ENCODE peak calls at places on chromosomes 3 and 15, in five cellular contexts. V, X, W, G and D are unnamed samples.

GRCh38 chr15:86611392-86612040 is 531.8 kb downstream of the AGBL1 start:
- DNase-seq in V (no peak), X (no peak), W (no peak), G (no peak), D (peak)

GRCh38 chr3:8660271-8660731 is 15.7 kb upstream of the SSUH2 start:
- DNase-seq in V (no peak), X (no peak), W (peak), G (no peak), D (no peak)

GRCh38 chr3:2657408-2657807 is 452.8 kb downstream of the IL5RA start:
- DNase-seq in V (no peak), X (no peak), W (peak), G (no peak), D (no peak)

GRCh38 chr15:85551221-85551832 is 170.9 kb downstream of the AKAP13 start:
- DNase-seq in V (no peak), X (no peak), W (peak), G (no peak), D (no peak)

GRCh38 chr3:124108446-124108845 is 116.5 kb upstream of the ROPN1 start:
- DNase-seq in V (no peak), X (no peak), W (no peak), G (no peak), D (no peak)

GRCh38 chr3:196558476-196558875 is 9.9 kb downstream of the WDR53 start:
- DNase-seq in V (no peak), X (no peak), W (no peak), G (no peak), D (no peak)

GRCh38 chr3:125317761-125318496 is 57.2 kb downstream of the ZNF148 start:
- DNase-seq in V (no peak), X (no peak), W (peak), G (no peak), D (no peak)

GRCh38 chr3:126442849-126443229 is 32.9 kb downstream of the ZXDC start:
- DNase-seq in V (no peak), X (no peak), W (no peak), G (no peak), D (no peak)

GRCh38 chr3:78734048-78734637 is 1033.7 kb downstream of the ROBO1 start:
- DNase-seq in V (no peak), X (no peak), W (peak), G (no peak), D (no peak)
- TF ChIP-seq RCOR1 in V (no peak), X (no peak), W (no peak), G (no peak), D (no peak)

GRCh38 chr3:56796996-56797395 is 4.8 kb downstream of the ARHGEF3 start:
- DNase-seq in V (no peak), X (no peak), W (no peak), G (no peak), D (no peak)

GRCh38 chr3:56800373-56801150 is 1.2 kb downstream of the ARHGEF3 start:
- DNase-seq in V (no peak), X (no peak), W (no peak), G (no peak), D (no peak)

GRCh38 chr3:56801151-56801596 is 575 bp downstream of the ARHGEF3 start:
- DNase-seq in V (no peak), X (no peak), W (no peak), G (no peak), D (no peak)

GRCh38 chr3:56801597-56802410 is at the start of gene ARHGEF3:
- DNase-seq in V (no peak), X (peak), W (peak), G (peak), D (peak)

GRCh38 chr3:56799251-56799882 is 2.4 kb downstream of the ARHGEF3 start:
- DNase-seq in V (no peak), X (peak), W (peak), G (peak), D (peak)
- TF ChIP-seq SMC3 in V (peak), X (peak), W (peak), G (no peak), D (peak)

GRCh38 chr15:51097553-51098330 is 3.0 kb upstream of the TNFAIP8L3 start:
- DNase-seq in V (no peak), X (no peak), W (peak), G (no peak), D (no peak)

GRCh38 chr15:51093865-51094605 is 671 bp downstream of the TNFAIP8L3 start:
- DNase-seq in V (no peak), X (peak), W (no peak), G (no peak), D (peak)

GRCh38 chr15:51094606-51095569 is at the start of gene TNFAIP8L3:
- DNase-seq in V (no peak), X (peak), W (no peak), G (no peak), D (peak)

GRCh38 chr15:51096976-51097375 is 2.3 kb upstream of the TNFAIP8L3 start:
- DNase-seq in V (no peak), X (no peak), W (no peak), G (no peak), D (no peak)

GRCh38 chr15:51095681-51096331 is 1.1 kb upstream of the TNFAIP8L3 start:
- DNase-seq in V (no peak), X (no peak), W (no peak), G (no peak), D (no peak)
- H3K4me3 ChIP-seq in V (no peak), X (no peak), W (no peak), G (no peak), D (no peak)

DNA sequence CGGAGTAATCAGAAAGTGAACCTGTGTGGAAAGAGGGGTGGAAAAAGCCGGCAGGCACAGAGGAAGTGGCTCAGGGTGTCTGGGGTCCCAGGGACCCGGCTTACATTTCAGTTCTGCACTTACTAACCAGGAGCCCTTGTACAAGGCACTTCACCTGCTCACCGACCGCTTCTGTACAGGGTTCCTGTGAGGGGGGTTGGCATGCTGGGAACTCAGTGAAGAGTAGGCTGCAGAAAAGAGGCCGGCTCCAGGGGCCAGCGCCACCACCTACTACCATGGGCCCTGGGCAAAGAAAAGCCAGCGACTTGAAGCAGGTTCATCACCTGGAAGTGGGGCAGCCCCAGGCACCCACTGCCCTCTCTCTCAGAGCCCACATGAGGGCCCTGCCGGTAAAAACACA is 6.2 kb downstream of the STIMATE start:
- DNase-seq in V (no peak), X (no peak), W (no peak), G (no peak), D (no peak)
- TF ChIP-seq RCOR1 in V (no peak), X (no peak), W (no peak), G (no peak), D (no peak)

GRCh38 chr3:187913617-187914033 is 168.4 kb upstream of the BCL6 start:
- DNase-seq in V (no peak), X (no peak), W (peak), G (no peak), D (peak)
- TF ChIP-seq SMC3 in V (no peak), X (no peak), W (no peak), G (no peak), D (peak)

GRCh38 chr3:152390647-152391046 is 121.9 kb downstream of the MBNL1 start:
- DNase-seq in V (no peak), X (no peak), W (no peak), G (no peak), D (no peak)

GRCh38 chr3:152388631-152389030 is 119.9 kb downstream of the MBNL1 start:
- DNase-seq in V (no peak), X (no peak), W (no peak), G (no peak), D (no peak)

GRCh38 chr3:152391671-152392070 is 122.9 kb downstream of the MBNL1 start:
- DNase-seq in V (no peak), X (no peak), W (no peak), G (no peak), D (no peak)

GRCh38 chr3:152392474-152392873 is 123.7 kb downstream of the MBNL1 start:
- DNase-seq in V (no peak), X (no peak), W (no peak), G (no peak), D (no peak)

DNA sequence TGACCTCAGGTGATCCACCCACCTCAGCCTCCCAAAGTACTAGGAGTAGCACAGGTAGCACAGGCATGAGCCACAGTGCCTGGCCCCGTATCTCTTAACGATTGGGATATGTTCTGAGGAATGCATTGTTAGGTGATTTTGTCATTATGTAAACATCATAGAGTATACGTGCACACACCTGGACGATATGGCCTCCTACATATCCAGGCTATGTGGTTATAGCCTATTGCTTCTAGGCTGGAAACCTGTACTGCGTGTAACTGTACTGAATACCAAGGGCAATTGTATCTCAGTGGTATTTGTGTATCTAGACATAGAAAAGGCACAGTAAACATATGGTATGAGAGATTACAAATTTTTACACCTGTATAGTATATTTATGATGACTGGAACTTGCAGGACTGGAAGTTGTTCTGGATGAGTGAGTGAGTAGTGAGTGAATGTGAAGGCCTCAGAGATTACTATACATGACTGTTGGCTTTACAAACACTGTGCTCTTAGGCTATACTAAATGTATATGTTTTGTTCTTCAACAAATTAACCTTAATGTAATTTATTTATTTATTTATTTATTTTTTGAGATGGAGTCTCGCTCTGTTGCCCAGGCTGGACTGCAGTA is 120.7 kb downstream of the MBNL1 start:
- DNase-seq in V (no peak), X (no peak), W (no peak), G (no peak), D (no peak)
- H3K4me3 ChIP-seq in V (no peak), X (no peak), W (no peak), G (no peak), D (no peak)

GRCh38 chr3:129487183-129487867 is 41.1 kb upstream of the RHO start:
- DNase-seq in V (no peak), X (no peak), W (no peak), G (no peak), D (no peak)

GRCh38 chr3:129485681-129486056 is 42.8 kb upstream of the RHO start:
- DNase-seq in V (no peak), X (no peak), W (peak), G (no peak), D (no peak)

GRCh38 chr3:129482721-129483120 is 42.7 kb downstream of the IFT122 start:
- DNase-seq in V (no peak), X (no peak), W (no peak), G (peak), D (no peak)

GRCh38 chr3:129483870-129484269 is 43.8 kb downstream of the IFT122 start:
- DNase-seq in V (no peak), X (no peak), W (no peak), G (no peak), D (no peak)

GRCh38 chr3:129486057-129487035 is 42.1 kb upstream of the RHO start:
- DNase-seq in V (peak), X (no peak), W (peak), G (no peak), D (no peak)
- TF ChIP-seq RCOR1 in V (no peak), X (no peak), W (no peak), G (no peak), D (no peak)

DNA sequence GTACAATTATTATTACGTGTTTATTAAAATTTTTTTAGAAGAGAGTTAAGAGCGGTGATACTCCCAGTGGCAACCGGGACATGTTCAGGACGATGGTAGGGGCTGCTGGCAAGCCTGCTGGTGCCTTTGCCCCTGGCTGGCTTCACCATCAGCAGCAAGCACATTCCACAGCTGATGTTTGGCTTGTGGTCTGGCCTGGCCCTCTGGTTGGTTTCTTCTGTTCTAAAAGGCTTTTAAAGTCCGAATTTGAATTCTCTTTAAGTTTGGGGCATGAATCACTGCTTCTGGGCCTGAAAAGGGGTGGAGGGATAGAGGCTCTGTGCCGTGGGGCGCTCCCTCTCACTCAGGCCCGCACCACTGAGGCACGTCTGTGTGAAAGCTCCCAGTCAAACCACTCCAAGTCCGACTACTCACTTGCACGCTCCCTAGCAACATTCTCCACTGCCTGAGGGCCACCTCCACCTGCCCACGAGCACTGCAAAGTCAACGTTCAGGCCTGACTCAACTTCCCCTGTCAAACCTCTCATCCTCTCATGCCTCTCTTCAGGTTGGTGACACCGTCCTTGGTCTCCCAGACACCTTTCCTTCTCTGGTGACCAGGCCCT is 10.1 kb downstream of the ITGA11 start:
- DNase-seq in V (no peak), X (no peak), W (peak), G (no peak), D (no peak)
- TF ChIP-seq SMC3 in V (no peak), X (no peak), W (no peak), G (no peak), D (no peak)